ENCODE peak calls at places on chromosomes 13 and 19, in ten cellular contexts. H, Z, D, G, R, Y, T, Q, J and P are unnamed samples.

GRCh38 chr13:67355791-67356190 is 125.7 kb upstream of the PCDH9 start:
- DNase-seq in H (no peak), Q (no peak), G (no peak), J (no peak), Y (no peak), T (no peak), D (no peak), Z (no peak), R (no peak), P (no peak)

GRCh38 chr13:50677687-50678463 is 165.6 kb downstream of the DLEU7 start:
- DNase-seq in D (no peak), T (no peak), H (no peak), Q (no peak), J (no peak), G (no peak), R (no peak), Z (no peak), Y (peak), P (peak)

GRCh38 chr13:44451109-44451508 is 77.5 kb downstream of the SERP2 start:
- DNase-seq in Y (peak), T (no peak), R (no peak), Z (no peak), Q (no peak), H (no peak), J (no peak), D (no peak), G (no peak), P (no peak)

GRCh38 chr19:35000647-35001501 is 751 bp downstream of the GRAMD1A start:
- DNase-seq in Z (no peak), D (peak), G (peak), Q (no peak), Y (no peak), H (peak), J (peak), R (peak), T (no peak), P (peak)

GRCh38 chr19:45901432-45901903 is 945 bp downstream of the MYPOP start:
- DNase-seq in Y (no peak), Z (no peak), T (no peak), R (peak), J (peak), G (no peak), H (no peak), D (peak), Q (no peak), P (no peak)

GRCh38 chr13:52599853-52600603 is 42.2 kb upstream of the HNRNPA1L2 start:
- DNase-seq in D (peak), H (no peak), Y (peak), Z (no peak), T (no peak), J (peak), Q (peak), G (peak), R (peak), P (peak)

GRCh38 chr13:37595162-37595561 is 3.4 kb downstream of the POSTN start:
- DNase-seq in H (no peak), R (no peak), T (no peak), D (peak), Q (no peak), J (peak), Z (no peak), Y (no peak), G (no peak), P (peak)

GRCh38 chr19:8611391-8611883 is 922 bp upstream of the ADAMTS10 start:
- DNase-seq in Y (no peak), H (no peak), D (no peak), T (no peak), Q (no peak), G (no peak), Z (no peak), R (no peak), J (peak), P (no peak)

GRCh38 chr19:47663911-47664771 is 49.1 kb upstream of the EHD2 start:
- DNase-seq in Z (no peak), G (no peak), J (peak), T (no peak), H (no peak), Y (peak), Q (no peak), D (peak), R (no peak), P (no peak)